ENCODE peak calls at places on chromosomes 1 and 21, in four cellular contexts. O, D, Z and Q are unnamed samples.

GRCh38 chr1:62774971-62775578 is 8.9 kb upstream of the ATG4C start:
- DNase-seq in Z (no peak), D (no peak), O (no peak), Q (no peak)

GRCh38 chr21:45980697-45981096 is 873 bp upstream of the COL6A1 start:
- DNase-seq in D (no peak), O (no peak), Z (no peak), Q (no peak)

GRCh38 chr1:63797056-63797726 is 23.4 kb downstream of the ROR1 start:
- DNase-seq in O (no peak), Z (peak; percentile 34), D (no peak), Q (no peak)

GRCh38 chr1:118949317-118949716 is 38.8 kb downstream of the TBX15 start:
- DNase-seq in D (no peak), O (no peak), Z (peak; percentile 53), Q (no peak)

GRCh38 chr1:145918992-145919939 is 749 bp upstream of the PEX11B start:
- DNase-seq in Z (peak; percentile 90), O (peak; percentile 60), D (no peak), Q (no peak)

GRCh38 chr1:56019922-56020321 is 559.4 kb downstream of the PLPP3 start:
- DNase-seq in D (no peak), O (no peak), Z (no peak), Q (no peak)

GRCh38 chr1:178571807-178572206 is 58.9 kb downstream of the TEX35 start:
- DNase-seq in Z (no peak), O (no peak), D (no peak), Q (no peak)

GRCh38 chr1:41783189-41783639 is 135.5 kb downstream of the HIVEP3 start:
- DNase-seq in Z (peak; percentile 97), O (no peak), D (no peak), Q (no peak)

GRCh38 chr1:67371681-67372080 is 58.5 kb downstream of the SERBP1 start:
- DNase-seq in D (no peak), Z (peak; percentile 49), O (no peak), Q (no peak)

GRCh38 chr1:109687641-109688499 is at the start of gene GSTM1:
- DNase-seq in Z (no peak), O (no peak), D (no peak), Q (no peak)

GRCh38 chr1:204495078-204495753 is 611 bp upstream of the PIK3C2B start:
- DNase-seq in D (no peak), O (no peak), Z (peak; percentile 28), Q (no peak)

GRCh38 chr1:234987415-234988159 is 141.1 kb downstream of the TOMM20 start:
- DNase-seq in O (peak; percentile 83), Z (peak; percentile 89), D (no peak), Q (no peak)